ENCODE peak calls at places on chromosomes 16 and 17, in four cellular contexts. O is K562, F is HepG2, X is GM12878. N is an unnamed sample.

GRCh38 chr16:74716355-74716754 is 15.7 kb upstream of the MLKL start:
- DNase-seq in X (no peak), O (no peak), F (no peak), N (peak)

GRCh38 chr17:48054238-48055185 is 6.4 kb downstream of the NFE2L1 start:
- DNase-seq in O (peak), F (no peak), X (no peak), N (peak)

GRCh38 chr17:82933006-82933310 is 93.1 kb upstream of the ZNF750 start:
- DNase-seq in F (no peak), O (no peak), X (no peak), N (peak)

GRCh38 chr16:85166699-85167588 is 54.7 kb upstream of the CIBAR2 start:
- DNase-seq in O (no peak), X (no peak), F (peak), N (no peak)

GRCh38 chr16:77558786-77559185 is 124.0 kb upstream of the ADAMTS18 start:
- DNase-seq in F (no peak), O (no peak), X (no peak), N (no peak)

GRCh38 chr17:55588446-55588845 is 77.2 kb upstream of the SMIM36 start:
- DNase-seq in F (no peak), O (no peak), X (no peak), N (no peak)

GRCh38 chr16:662095-662494 is 5.8 kb upstream of the RHOT2 start:
- DNase-seq in X (no peak), O (no peak), F (no peak), N (no peak)

GRCh38 chr16:75081179-75081859 is 35.3 kb downstream of the LDHD start:
- DNase-seq in F (no peak), X (no peak), O (no peak), N (no peak)

GRCh38 chr16:22070361-22071351 is 21.7 kb upstream of the VWA3A start:
- DNase-seq in F (no peak), O (no peak), X (no peak), N (no peak)

GRCh38 chr17:67377727-67378443 is 804 bp downstream of the PITPNC1 start:
- DNase-seq in X (no peak), F (no peak), O (peak), N (peak)

GRCh38 chr16:28186752-28187151 is 25.0 kb downstream of the XPO6 start:
- DNase-seq in F (no peak), O (no peak), X (no peak), N (no peak)

GRCh38 chr17:81068411-81068810 is 33.5 kb downstream of the BAIAP2 start:
- DNase-seq in F (no peak), X (no peak), O (no peak), N (no peak)

GRCh38 chr17:37744961-37745800 is at the start of gene HNF1B:
- DNase-seq in F (peak), O (no peak), X (no peak), N (peak)

GRCh38 chr16:35298460-35299243 is 1839.2 kb downstream of the TP53TG3F start:
- DNase-seq in O (no peak), F (no peak), X (no peak), N (no peak)

GRCh38 chr17:53101706-53102105 is 721.0 kb upstream of the KIF2B start:
- DNase-seq in O (no peak), X (no peak), F (no peak), N (no peak)

GRCh38 chr16:86529160-86529559 is 18.8 kb downstream of the FOXF1 start:
- DNase-seq in O (no peak), F (no peak), X (no peak), N (no peak)

GRCh38 chr16:54930034-54930938 is at the start of gene IRX5:
- DNase-seq in F (no peak), O (peak), X (no peak), N (peak)

GRCh38 chr16:11914210-11914758 is 1.5 kb downstream of the GSPT1 start:
- DNase-seq in O (no peak), X (no peak), F (no peak), N (no peak)

DNA sequence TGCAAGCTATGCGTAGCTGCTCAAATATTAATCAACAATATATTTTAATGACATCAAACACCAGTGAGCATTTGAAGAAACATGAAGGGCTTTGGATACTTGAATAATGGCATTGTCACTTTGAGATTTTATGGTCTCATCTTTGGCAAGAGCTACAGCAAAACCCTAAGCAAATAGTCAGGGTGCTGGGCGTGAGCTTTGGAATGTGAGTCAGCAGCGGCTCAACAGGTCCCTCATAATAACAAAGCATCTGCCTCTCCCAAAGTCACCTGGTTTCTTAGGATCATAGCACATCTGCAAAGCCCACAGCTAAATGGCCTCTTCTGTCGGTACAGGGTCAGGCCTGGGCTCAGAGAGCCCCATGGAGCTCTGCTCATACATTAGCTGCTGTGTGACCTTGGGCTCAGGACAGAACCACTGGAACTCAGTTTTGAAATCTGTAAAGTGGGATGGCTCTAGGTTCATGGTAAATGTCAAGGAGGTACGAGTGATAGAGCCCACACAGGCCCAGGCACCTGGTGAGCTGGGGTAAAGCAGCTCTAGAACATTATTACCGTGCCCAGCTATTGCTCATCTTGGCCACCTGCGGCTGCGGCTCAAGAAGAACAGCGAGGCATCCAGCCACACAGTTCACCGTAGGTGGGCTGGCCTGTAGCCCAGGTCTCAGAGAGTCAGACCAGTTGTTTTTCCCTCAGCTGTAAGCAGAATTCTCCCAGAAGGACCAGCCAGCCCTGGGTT is 544.4 kb upstream of the CDH11 start:
- DNase-seq in X (no peak), F (peak), O (no peak), N (no peak)
- TF ChIP-seq TCF7 in X (no peak), F (no peak), O (no peak), N (no peak)

GRCh38 chr17:14228903-14229302 is 7.8 kb downstream of the CDRT15 start:
- DNase-seq in X (no peak), O (no peak), F (no peak), N (no peak)
- TF ChIP-seq USF2 in X (no peak), O (no peak), F (no peak), N (no peak)

DNA sequence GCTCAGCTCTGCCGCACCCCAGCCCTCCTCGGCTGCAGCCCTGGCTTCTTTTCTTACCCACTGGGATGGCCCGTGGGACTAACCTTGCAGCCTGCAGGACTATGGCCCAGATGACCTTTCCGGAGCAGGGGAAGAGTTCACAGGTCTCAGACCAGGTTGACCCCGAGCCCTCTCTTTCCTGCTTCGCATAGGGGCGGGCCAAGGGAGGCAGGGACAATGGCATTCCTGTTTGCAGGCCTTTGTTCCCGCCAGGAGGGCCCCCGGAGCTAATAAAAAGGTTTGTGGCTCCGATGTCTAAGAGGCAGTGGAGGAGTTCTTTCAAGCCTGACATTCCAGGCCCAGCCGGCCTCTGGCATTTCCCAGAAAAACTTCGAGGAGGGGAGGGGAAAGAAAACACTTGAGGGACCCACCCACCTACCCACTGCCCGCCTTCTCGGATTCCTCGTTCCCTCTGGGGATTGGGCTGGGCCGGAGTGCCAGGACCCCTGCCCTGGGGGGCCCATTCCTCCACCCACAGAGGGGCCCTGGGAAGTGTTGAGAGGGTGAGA is 5.8 kb upstream of the SOCS3 start:
- DNase-seq in O (no peak), X (no peak), F (peak), N (peak)
- TF ChIP-seq TCF7 in O (no peak), X (no peak), F (peak), N (no peak)

GRCh38 chr17:2002767-2003329 is 22.3 kb downstream of the RTN4RL1 start:
- DNase-seq in F (no peak), X (no peak), O (no peak), N (no peak)

GRCh38 chr17:1997587-1998425 is 27.3 kb downstream of the RTN4RL1 start:
- DNase-seq in X (no peak), O (no peak), F (peak), N (peak)

GRCh38 chr17:1997146-1997586 is 28.0 kb downstream of the RTN4RL1 start:
- DNase-seq in X (no peak), O (no peak), F (peak), N (no peak)

GRCh38 chr17:1998426-1998784 is 26.7 kb downstream of the RTN4RL1 start:
- DNase-seq in F (no peak), O (no peak), X (no peak), N (no peak)

DNA sequence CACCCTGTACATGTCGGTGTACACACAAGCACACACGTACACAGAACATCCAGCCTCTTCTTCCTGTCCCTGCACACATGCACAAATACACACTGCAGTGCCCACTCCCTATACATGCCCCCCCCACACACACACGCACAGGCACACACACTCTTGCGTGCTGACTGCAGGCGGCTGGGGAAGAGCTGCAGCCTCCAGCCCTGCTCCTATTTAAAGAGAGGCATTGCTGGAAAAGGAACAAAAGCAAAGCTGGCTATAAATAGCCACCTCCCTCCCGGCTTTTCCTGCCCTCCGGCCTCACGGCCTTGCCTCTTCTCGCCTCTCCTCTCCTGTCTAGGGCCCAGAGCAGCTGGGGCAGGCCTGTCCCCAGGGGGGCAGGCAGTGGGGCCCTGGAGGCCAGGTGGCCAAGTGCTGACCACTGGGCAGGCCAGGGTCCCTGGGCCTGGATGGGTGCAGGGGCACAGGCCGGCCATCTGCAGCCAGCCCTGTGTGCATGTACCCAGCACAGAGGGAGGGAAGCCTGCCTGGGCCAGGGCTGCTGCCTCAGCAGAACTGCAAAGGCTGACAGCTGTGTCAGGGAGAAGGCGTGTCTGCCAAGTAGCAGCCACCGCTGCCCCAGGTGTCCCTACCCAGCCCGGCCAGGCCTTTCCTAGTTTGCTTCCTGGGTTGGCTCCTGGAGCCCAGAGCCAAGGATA is 25.4 kb downstream of the RTN4RL1 start:
- DNase-seq in F (peak), O (no peak), X (no peak), N (peak)
- TF ChIP-seq USF2 in F (no peak), O (no peak), X (no peak), N (no peak)

N was measured in WTC11.